ENCODE peak calls at places on chromosomes 6 and 20, in nine cellular contexts. G is fibroblast of lung, E is AG10803, L is mesothelial cell of epicardium, O is GM10248, F is psoas muscle, M is foreskin fibroblast, C is endodermal cell, Y is endothelial cell. T is an unnamed sample.

GRCh38 chr6:43927525-43928210 is 157.7 kb downstream of the VEGFA start:
- DNase-seq in L (no peak), F (no peak), C (no peak), M (peak; percentile 17), O (no peak), G (no peak), E (no peak), Y (no peak), T (no peak)

GRCh38 chr6:108714774-108715414 is 133.3 kb upstream of the ARMC2 start:
- DNase-seq in F (no peak), L (no peak), M (peak; percentile 64), Y (no peak), O (no peak), C (peak; percentile 45), G (no peak), E (peak; percentile 20), T (no peak)

GRCh38 chr6:43267619-43268347 is 24.5 kb downstream of the TTBK1 start:
- DNase-seq in Y (no peak), F (no peak), M (no peak), L (no peak), G (no peak), C (peak; percentile 84), E (no peak), O (no peak), T (no peak)

GRCh38 chr6:167652701-167653095 is 174.0 kb upstream of the AFDN start:
- DNase-seq in E (no peak), M (no peak), L (no peak), G (no peak), O (no peak), C (peak; percentile 85), F (no peak), Y (peak; percentile 87), T (no peak)

GRCh38 chr6:118813795-118814194 is 80.2 kb upstream of the ASF1A start:
- DNase-seq in E (peak; percentile 32), M (peak; percentile 71), L (no peak), C (no peak), Y (no peak), F (no peak), G (peak; percentile 77), O (no peak), T (no peak)

GRCh38 chr6:132713355-132714134 is at the start of gene VNN1:
- DNase-seq in G (no peak), O (peak; percentile 26), L (no peak), M (peak; percentile 34), Y (no peak), E (peak; percentile 37), C (no peak), F (no peak), T (no peak)

GRCh38 chr6:54801669-54802068 is 44.9 kb upstream of the FAM83B start:
- DNase-seq in E (peak; percentile 77), F (no peak), O (no peak), L (no peak), M (peak; percentile 69), Y (no peak), G (peak; percentile 87), C (no peak), T (no peak)

GRCh38 chr6:41670703-41671360 is 32.6 kb downstream of the MDFI start:
- DNase-seq in E (no peak), O (no peak), M (no peak), Y (no peak), F (peak; percentile 12), G (no peak), L (no peak), C (no peak), T (no peak)

DNA sequence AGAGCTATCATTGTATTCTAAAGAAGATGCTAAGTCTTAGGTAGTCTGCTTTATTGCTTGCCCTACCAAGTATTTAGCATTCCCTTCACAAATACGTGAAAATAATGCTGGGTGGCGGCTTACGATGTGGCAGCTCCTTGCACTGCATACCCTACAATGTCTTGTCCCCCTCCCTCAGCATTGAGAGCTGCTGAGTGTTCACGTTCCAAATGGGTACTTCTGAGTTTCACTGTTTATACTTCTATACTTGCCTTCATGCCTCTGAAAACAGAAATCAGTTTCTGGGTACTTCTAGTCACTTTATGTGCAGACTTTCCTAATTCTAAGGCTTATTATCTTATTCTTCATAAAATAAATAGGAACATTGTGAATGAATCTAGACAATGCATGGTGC is 205.7 kb downstream of the NKAIN2 start:
- DNase-seq in Y (no peak), F (no peak), G (no peak), C (no peak), M (no peak), E (no peak), O (no peak), L (no peak), T (no peak)
- TF ChIP-seq CTCF in Y (no peak), F (no peak), G (no peak), C (no peak), M (no peak), E (no peak), O (no peak), L (no peak), T (no peak)

GRCh38 chr6:157227202-157228166 is 95.8 kb downstream of the TMEM242 start:
- DNase-seq in Y (no peak), E (no peak), O (no peak), F (no peak), M (no peak), C (peak; percentile 58), G (no peak), L (no peak), T (no peak)
- TF ChIP-seq CTCF in Y (peak; percentile 58), E (peak; percentile 46), O (peak; percentile 7), F (no peak), M (peak; percentile 33), C (peak; percentile 70), G (peak; percentile 10), L (peak; percentile 63), T (no peak)

GRCh38 chr20:21026951-21027350 is 79.2 kb downstream of the LINC00237 start:
- DNase-seq in M (no peak), O (no peak), C (no peak), G (no peak), L (no peak), Y (no peak), F (no peak), E (no peak), T (no peak)

GRCh38 chr20:21028921-21029320 is 77.2 kb downstream of the LINC00237 start:
- DNase-seq in C (no peak), E (no peak), G (no peak), Y (no peak), L (no peak), M (no peak), F (no peak), O (no peak), T (no peak)

GRCh38 chr20:21028436-21028835 is 77.7 kb downstream of the LINC00237 start:
- DNase-seq in E (no peak), G (no peak), M (no peak), Y (no peak), F (no peak), C (no peak), L (no peak), O (no peak), T (no peak)

GRCh38 chr20:21029356-21029755 is 76.8 kb downstream of the LINC00237 start:
- DNase-seq in F (no peak), E (no peak), C (no peak), O (no peak), G (no peak), M (no peak), Y (no peak), L (no peak), T (no peak)

DNA sequence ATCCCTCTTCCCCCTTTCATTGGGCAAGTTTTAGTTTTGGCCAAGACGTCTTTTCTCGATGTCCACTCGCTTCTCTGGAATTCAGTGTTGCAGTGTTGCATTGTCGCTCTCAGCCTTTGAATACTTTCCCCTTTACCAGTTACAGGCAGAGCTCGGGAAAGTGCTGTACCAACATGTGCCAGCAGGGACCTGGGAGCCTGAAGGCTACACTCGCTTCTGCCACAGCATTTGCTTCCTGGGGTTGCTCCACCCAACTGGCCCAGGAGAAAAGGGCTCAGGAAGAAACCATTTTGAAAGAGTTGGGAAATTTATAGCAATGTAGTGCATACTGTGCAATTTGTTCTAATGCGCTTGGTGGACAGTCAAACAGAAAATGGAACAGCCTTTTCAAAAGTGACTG is 78.6 kb downstream of the LINC00237 start:
- DNase-seq in E (no peak), M (no peak), O (no peak), G (no peak), C (peak; percentile 92), Y (peak; percentile 51), F (no peak), L (no peak), T (no peak)
- TF ChIP-seq CTCF in E (peak; percentile 7), M (no peak), O (no peak), G (no peak), C (peak; percentile 74), Y (peak; percentile 51), F (no peak), L (peak; percentile 27), T (no peak)

GRCh38 chr6:106181664-106182418 is 95.7 kb downstream of the PRDM1 start:
- DNase-seq in E (peak; percentile 85), O (no peak), G (peak; percentile 90), L (no peak), F (no peak), M (peak; percentile 80), Y (no peak), C (no peak), T (no peak)
- TF ChIP-seq CTCF in E (no peak), O (no peak), G (no peak), L (no peak), F (no peak), M (no peak), Y (no peak), C (no peak), T (no peak)

GRCh38 chr6:84774174-84775158 is 10.1 kb upstream of the TBX18 start:
- DNase-seq in C (peak; percentile 93), O (peak; percentile 57), F (peak; percentile 74), G (no peak), Y (peak; percentile 81), M (peak; percentile 80), E (peak; percentile 54), L (peak; percentile 32), T (no peak)
- TF ChIP-seq CTCF in C (peak; percentile 97), O (no peak), F (peak; percentile 25), G (peak; percentile 48), Y (peak; percentile 69), M (peak; percentile 64), E (peak; percentile 35), L (peak; percentile 69), T (no peak)

DNA sequence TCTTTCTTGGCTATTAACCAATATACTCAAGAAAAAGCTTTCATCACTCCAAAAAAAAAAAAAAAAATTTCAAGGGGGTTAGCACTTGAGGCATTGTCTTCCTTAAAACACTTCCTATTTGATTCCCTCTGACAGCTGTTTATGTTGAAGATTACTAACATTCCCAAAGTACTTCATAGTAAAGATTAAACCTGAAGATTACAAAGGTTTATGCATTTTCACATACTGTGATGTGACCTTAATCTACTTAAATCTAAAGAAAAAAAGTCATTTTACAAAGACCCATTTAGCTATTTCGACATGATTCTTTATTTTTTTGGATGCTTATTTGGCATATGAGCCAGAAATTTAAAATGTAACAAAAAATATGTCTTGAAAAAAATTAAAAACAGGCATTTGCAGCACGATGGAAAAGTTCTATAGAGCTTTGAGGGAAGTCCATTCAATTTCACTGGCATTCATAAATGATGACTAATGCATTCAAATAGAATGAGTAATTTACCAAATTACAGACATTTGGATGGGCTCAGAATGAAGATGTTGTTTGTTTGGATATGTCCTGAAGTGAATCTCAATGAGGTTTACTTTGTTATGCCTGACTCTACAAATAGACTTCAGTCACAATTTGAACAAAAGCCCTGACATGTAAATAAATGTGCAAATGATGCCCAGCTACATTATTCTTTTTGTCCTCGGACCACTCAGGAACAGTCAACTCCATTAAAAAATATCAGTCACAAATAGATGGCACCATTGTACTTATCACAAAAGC is 674.6 kb upstream of the MARCKS start:
- DNase-seq in G (peak; percentile 89), L (no peak), O (no peak), C (no peak), F (no peak), E (peak; percentile 87), Y (no peak), M (peak; percentile 80), T (no peak)
- TF ChIP-seq CTCF in G (no peak), L (no peak), O (no peak), C (no peak), F (no peak), E (peak; percentile 11), Y (no peak), M (peak; percentile 2), T (no peak)